ENCODE peak calls at places on chromosomes 2 and 18, in six cellular contexts. One of them, this sample, is unnamed.

GRCh38 chr18:6103758-6104157 is 208.4 kb upstream of the TMEM200C start:
- DNase-seq in anterior cingulate cortex: no peak
- DNase-seq in stimulated activated CD8-positive, alpha-beta memory T cell treated with anti-CD3 and anti-CD28 coated beads, Interleukin-7, amount 100 ng/mL, for 1 hour: no peak
- DNase-seq in kidney tubule cell: no peak
- DNase-seq in MCF 10A: no peak
- DNase-seq in IMR-90: no peak
- DNase-seq in this sample: no peak

GRCh38 chr18:22434973-22435608 is 17.4 kb upstream of the CTAGE1 start:
- DNase-seq in anterior cingulate cortex: no peak
- DNase-seq in stimulated activated CD8-positive, alpha-beta memory T cell treated with anti-CD3 and anti-CD28 coated beads, Interleukin-7, amount 100 ng/mL, for 1 hour: no peak
- DNase-seq in kidney tubule cell: peak
- DNase-seq in MCF 10A: peak
- DNase-seq in IMR-90: peak
- DNase-seq in this sample: no peak

GRCh38 chr2:103656558-103656957 is 894.7 kb downstream of the TMEM182 start:
- DNase-seq in anterior cingulate cortex: no peak
- DNase-seq in stimulated activated CD8-positive, alpha-beta memory T cell treated with anti-CD3 and anti-CD28 coated beads, Interleukin-7, amount 100 ng/mL, for 1 hour: no peak
- DNase-seq in kidney tubule cell: peak
- DNase-seq in MCF 10A: peak
- DNase-seq in IMR-90: no peak
- DNase-seq in this sample: no peak

GRCh38 chr2:206154197-206154596 is 5.0 kb downstream of the NDUFS1 start:
- DNase-seq in anterior cingulate cortex: no peak
- DNase-seq in stimulated activated CD8-positive, alpha-beta memory T cell treated with anti-CD3 and anti-CD28 coated beads, Interleukin-7, amount 100 ng/mL, for 1 hour: no peak
- DNase-seq in kidney tubule cell: no peak
- DNase-seq in MCF 10A: peak
- DNase-seq in IMR-90: no peak
- DNase-seq in this sample: no peak

GRCh38 chr2:241989074-241989473 is 119.5 kb downstream of the RTP5 start:
- DNase-seq in anterior cingulate cortex: no peak
- DNase-seq in stimulated activated CD8-positive, alpha-beta memory T cell treated with anti-CD3 and anti-CD28 coated beads, Interleukin-7, amount 100 ng/mL, for 1 hour: no peak
- DNase-seq in kidney tubule cell: no peak
- DNase-seq in MCF 10A: no peak
- DNase-seq in IMR-90: no peak
- DNase-seq in this sample: no peak

GRCh38 chr2:175552902-175553301 is 371.4 kb upstream of the ATP5MC3 start:
- DNase-seq in anterior cingulate cortex: no peak
- DNase-seq in stimulated activated CD8-positive, alpha-beta memory T cell treated with anti-CD3 and anti-CD28 coated beads, Interleukin-7, amount 100 ng/mL, for 1 hour: no peak
- DNase-seq in kidney tubule cell: no peak
- DNase-seq in MCF 10A: no peak
- DNase-seq in IMR-90: no peak
- DNase-seq in this sample: no peak

GRCh38 chr2:41899189-41899588 is 148.6 kb upstream of the PKDCC start:
- DNase-seq in anterior cingulate cortex: no peak
- DNase-seq in stimulated activated CD8-positive, alpha-beta memory T cell treated with anti-CD3 and anti-CD28 coated beads, Interleukin-7, amount 100 ng/mL, for 1 hour: no peak
- DNase-seq in kidney tubule cell: no peak
- DNase-seq in MCF 10A: peak
- DNase-seq in IMR-90: peak
- DNase-seq in this sample: no peak

GRCh38 chr2:199457147-199458016 is at the start of gene SATB2:
- DNase-seq in anterior cingulate cortex: no peak
- DNase-seq in stimulated activated CD8-positive, alpha-beta memory T cell treated with anti-CD3 and anti-CD28 coated beads, Interleukin-7, amount 100 ng/mL, for 1 hour: no peak
- DNase-seq in kidney tubule cell: peak
- DNase-seq in MCF 10A: peak
- DNase-seq in IMR-90: peak
- DNase-seq in this sample: no peak

GRCh38 chr2:9975805-9976447 is 24.4 kb downstream of the GRHL1 start:
- DNase-seq in anterior cingulate cortex: no peak
- DNase-seq in stimulated activated CD8-positive, alpha-beta memory T cell treated with anti-CD3 and anti-CD28 coated beads, Interleukin-7, amount 100 ng/mL, for 1 hour: no peak
- DNase-seq in kidney tubule cell: peak
- DNase-seq in MCF 10A: peak
- DNase-seq in IMR-90: peak
- DNase-seq in this sample: no peak

GRCh38 chr18:61616111-61616610 is 276.6 kb downstream of the RNF152 start:
- DNase-seq in anterior cingulate cortex: no peak
- DNase-seq in stimulated activated CD8-positive, alpha-beta memory T cell treated with anti-CD3 and anti-CD28 coated beads, Interleukin-7, amount 100 ng/mL, for 1 hour: no peak
- DNase-seq in kidney tubule cell: no peak
- DNase-seq in MCF 10A: no peak
- DNase-seq in IMR-90: no peak
- DNase-seq in this sample: no peak

GRCh38 chr2:48343571-48344440 is 186.1 kb upstream of the STON1 start:
- DNase-seq in anterior cingulate cortex: no peak
- DNase-seq in stimulated activated CD8-positive, alpha-beta memory T cell treated with anti-CD3 and anti-CD28 coated beads, Interleukin-7, amount 100 ng/mL, for 1 hour: no peak
- DNase-seq in kidney tubule cell: peak
- DNase-seq in MCF 10A: peak
- DNase-seq in IMR-90: peak
- DNase-seq in this sample: no peak

GRCh38 chr2:79860233-79861058 is 347.6 kb downstream of the CTNNA2 start:
- DNase-seq in anterior cingulate cortex: no peak
- DNase-seq in stimulated activated CD8-positive, alpha-beta memory T cell treated with anti-CD3 and anti-CD28 coated beads, Interleukin-7, amount 100 ng/mL, for 1 hour: no peak
- DNase-seq in kidney tubule cell: peak
- DNase-seq in MCF 10A: peak
- DNase-seq in IMR-90: peak
- DNase-seq in this sample: no peak

GRCh38 chr2:209771474-209772292 is at the start of gene UNC80:
- DNase-seq in anterior cingulate cortex: peak
- DNase-seq in stimulated activated CD8-positive, alpha-beta memory T cell treated with anti-CD3 and anti-CD28 coated beads, Interleukin-7, amount 100 ng/mL, for 1 hour: no peak
- DNase-seq in kidney tubule cell: peak
- DNase-seq in MCF 10A: peak
- DNase-seq in IMR-90: peak
- DNase-seq in this sample: no peak

GRCh38 chr2:207394203-207394741 is 135.5 kb upstream of the CREB1 start:
- DNase-seq in anterior cingulate cortex: no peak
- DNase-seq in stimulated activated CD8-positive, alpha-beta memory T cell treated with anti-CD3 and anti-CD28 coated beads, Interleukin-7, amount 100 ng/mL, for 1 hour: no peak
- DNase-seq in kidney tubule cell: peak
- DNase-seq in MCF 10A: peak
- DNase-seq in IMR-90: peak
- DNase-seq in this sample: no peak

GRCh38 chr2:29878898-29879297 is 42.5 kb downstream of the ALK start:
- DNase-seq in anterior cingulate cortex: no peak
- DNase-seq in stimulated activated CD8-positive, alpha-beta memory T cell treated with anti-CD3 and anti-CD28 coated beads, Interleukin-7, amount 100 ng/mL, for 1 hour: no peak
- DNase-seq in kidney tubule cell: peak
- DNase-seq in MCF 10A: peak
- DNase-seq in IMR-90: no peak
- DNase-seq in this sample: no peak

GRCh38 chr2:88622307-88622706 is 5.0 kb downstream of the EIF2AK3 start:
- DNase-seq in anterior cingulate cortex: no peak
- DNase-seq in stimulated activated CD8-positive, alpha-beta memory T cell treated with anti-CD3 and anti-CD28 coated beads, Interleukin-7, amount 100 ng/mL, for 1 hour: no peak
- DNase-seq in kidney tubule cell: no peak
- DNase-seq in MCF 10A: no peak
- DNase-seq in IMR-90: no peak
- DNase-seq in this sample: no peak

GRCh38 chr2:46481541-46482193 is 2.3 kb downstream of the TMEM247 start:
- DNase-seq in anterior cingulate cortex: no peak
- DNase-seq in stimulated activated CD8-positive, alpha-beta memory T cell treated with anti-CD3 and anti-CD28 coated beads, Interleukin-7, amount 100 ng/mL, for 1 hour: no peak
- DNase-seq in kidney tubule cell: peak
- DNase-seq in MCF 10A: peak
- DNase-seq in IMR-90: peak
- DNase-seq in this sample: no peak

GRCh38 chr18:41967680-41968079 is 12.6 kb downstream of the PIK3C3 start:
- DNase-seq in anterior cingulate cortex: peak
- DNase-seq in stimulated activated CD8-positive, alpha-beta memory T cell treated with anti-CD3 and anti-CD28 coated beads, Interleukin-7, amount 100 ng/mL, for 1 hour: no peak
- DNase-seq in kidney tubule cell: no peak
- DNase-seq in MCF 10A: no peak
- DNase-seq in IMR-90: no peak
- DNase-seq in this sample: no peak

GRCh38 chr2:1617425-1618021 is 126.8 kb downstream of the PXDN start:
- DNase-seq in anterior cingulate cortex: no peak
- DNase-seq in stimulated activated CD8-positive, alpha-beta memory T cell treated with anti-CD3 and anti-CD28 coated beads, Interleukin-7, amount 100 ng/mL, for 1 hour: no peak
- DNase-seq in kidney tubule cell: no peak
- DNase-seq in MCF 10A: no peak
- DNase-seq in IMR-90: no peak
- DNase-seq in this sample: no peak

GRCh38 chr2:45922577-45922988 is 271.1 kb downstream of the PRKCE start:
- DNase-seq in anterior cingulate cortex: no peak
- DNase-seq in stimulated activated CD8-positive, alpha-beta memory T cell treated with anti-CD3 and anti-CD28 coated beads, Interleukin-7, amount 100 ng/mL, for 1 hour: no peak
- DNase-seq in kidney tubule cell: no peak
- DNase-seq in MCF 10A: no peak
- DNase-seq in IMR-90: peak
- DNase-seq in this sample: no peak

GRCh38 chr2:233443511-233444183 is 89.4 kb downstream of the DGKD start:
- DNase-seq in anterior cingulate cortex: peak
- DNase-seq in stimulated activated CD8-positive, alpha-beta memory T cell treated with anti-CD3 and anti-CD28 coated beads, Interleukin-7, amount 100 ng/mL, for 1 hour: peak
- DNase-seq in kidney tubule cell: peak
- DNase-seq in MCF 10A: peak
- DNase-seq in IMR-90: peak
- DNase-seq in this sample: peak

GRCh38 chr2:119440873-119441272 is 9.2 kb downstream of the TMEM37 start:
- DNase-seq in anterior cingulate cortex: no peak
- DNase-seq in stimulated activated CD8-positive, alpha-beta memory T cell treated with anti-CD3 and anti-CD28 coated beads, Interleukin-7, amount 100 ng/mL, for 1 hour: no peak
- DNase-seq in kidney tubule cell: no peak
- DNase-seq in MCF 10A: no peak
- DNase-seq in IMR-90: no peak
- DNase-seq in this sample: no peak

GRCh38 chr2:230714122-230714453 is 1.4 kb downstream of the CAB39 start:
- DNase-seq in anterior cingulate cortex: no peak
- DNase-seq in stimulated activated CD8-positive, alpha-beta memory T cell treated with anti-CD3 and anti-CD28 coated beads, Interleukin-7, amount 100 ng/mL, for 1 hour: peak
- DNase-seq in kidney tubule cell: peak
- DNase-seq in MCF 10A: peak
- DNase-seq in IMR-90: peak
- DNase-seq in this sample: no peak

GRCh38 chr2:238427435-238428162 is 872 bp downstream of the ASB1 start:
- DNase-seq in anterior cingulate cortex: no peak
- DNase-seq in stimulated activated CD8-positive, alpha-beta memory T cell treated with anti-CD3 and anti-CD28 coated beads, Interleukin-7, amount 100 ng/mL, for 1 hour: no peak
- DNase-seq in kidney tubule cell: no peak
- DNase-seq in MCF 10A: no peak
- DNase-seq in IMR-90: peak
- DNase-seq in this sample: no peak

GRCh38 chr2:231975001-231975400 is 13.5 kb downstream of the DIS3L2 start:
- DNase-seq in anterior cingulate cortex: no peak
- DNase-seq in stimulated activated CD8-positive, alpha-beta memory T cell treated with anti-CD3 and anti-CD28 coated beads, Interleukin-7, amount 100 ng/mL, for 1 hour: no peak
- DNase-seq in kidney tubule cell: no peak
- DNase-seq in MCF 10A: no peak
- DNase-seq in IMR-90: no peak
- DNase-seq in this sample: no peak

GRCh38 chr18:9545029-9545428 is 69.3 kb downstream of the PPP4R1 start:
- DNase-seq in anterior cingulate cortex: no peak
- DNase-seq in stimulated activated CD8-positive, alpha-beta memory T cell treated with anti-CD3 and anti-CD28 coated beads, Interleukin-7, amount 100 ng/mL, for 1 hour: no peak
- DNase-seq in kidney tubule cell: no peak
- DNase-seq in MCF 10A: no peak
- DNase-seq in IMR-90: no peak
- DNase-seq in this sample: no peak

GRCh38 chr18:23143871-23144270 is 8.6 kb downstream of the CABLES1 start:
- DNase-seq in anterior cingulate cortex: no peak
- DNase-seq in stimulated activated CD8-positive, alpha-beta memory T cell treated with anti-CD3 and anti-CD28 coated beads, Interleukin-7, amount 100 ng/mL, for 1 hour: no peak
- DNase-seq in kidney tubule cell: no peak
- DNase-seq in MCF 10A: peak
- DNase-seq in IMR-90: no peak
- DNase-seq in this sample: no peak

GRCh38 chr2:74559912-74560311 is 5.4 kb downstream of the DOK1 start:
- DNase-seq in anterior cingulate cortex: no peak
- DNase-seq in stimulated activated CD8-positive, alpha-beta memory T cell treated with anti-CD3 and anti-CD28 coated beads, Interleukin-7, amount 100 ng/mL, for 1 hour: no peak
- DNase-seq in kidney tubule cell: no peak
- DNase-seq in MCF 10A: no peak
- DNase-seq in IMR-90: no peak
- DNase-seq in this sample: no peak